ENCODE peak calls at places on chromosomes 5 and 9, in six cellular contexts. One of them, this sample, is unnamed.

GRCh38 chr5:134833340-134834032 is 12.3 kb upstream of the C5orf24 start:
- DNase-seq in mammary epithelial cell: no peak
- DNase-seq in MM.1S: no peak
- DNase-seq in PC-9: no peak
- DNase-seq in fibroblast of lung: peak
- DNase-seq in A549: no peak
- DNase-seq in this sample: peak

GRCh38 chr9:129826344-129826743 is 2.4 kb upstream of the TOR1A start:
- DNase-seq in PC-9: no peak
- DNase-seq in mammary epithelial cell: no peak
- DNase-seq in A549: no peak
- DNase-seq in fibroblast of lung: no peak
- DNase-seq in MM.1S: no peak
- DNase-seq in this sample: no peak

GRCh38 chr5:14439087-14439841 is 142.3 kb upstream of the OTULINL start:
- DNase-seq in fibroblast of lung: no peak
- DNase-seq in A549: no peak
- DNase-seq in mammary epithelial cell: no peak
- DNase-seq in MM.1S: no peak
- DNase-seq in PC-9: no peak
- DNase-seq in this sample: no peak

GRCh38 chr9:69012690-69013403 is 1.1 kb downstream of the PRKACG start:
- DNase-seq in PC-9: no peak
- DNase-seq in MM.1S: no peak
- DNase-seq in mammary epithelial cell: no peak
- DNase-seq in fibroblast of lung: no peak
- DNase-seq in A549: no peak
- DNase-seq in this sample: no peak

GRCh38 chr5:134252671-134253070 is 26.8 kb upstream of the PPP2CA start:
- DNase-seq in fibroblast of lung: peak
- DNase-seq in A549: peak
- DNase-seq in mammary epithelial cell: peak
- DNase-seq in PC-9: peak
- DNase-seq in MM.1S: no peak
- DNase-seq in this sample: peak

GRCh38 chr9:121824651-121825480 is 173.4 kb downstream of the DAB2IP start:
- DNase-seq in A549: no peak
- DNase-seq in MM.1S: no peak
- DNase-seq in mammary epithelial cell: no peak
- DNase-seq in PC-9: no peak
- DNase-seq in fibroblast of lung: no peak
- DNase-seq in this sample: no peak

GRCh38 chr5:95641803-95642220 is 4.8 kb upstream of the RFESD start:
- DNase-seq in A549: no peak
- DNase-seq in MM.1S: no peak
- DNase-seq in PC-9: no peak
- DNase-seq in mammary epithelial cell: no peak
- DNase-seq in fibroblast of lung: peak
- DNase-seq in this sample: no peak

GRCh38 chr5:124755565-124755964 is 9.1 kb upstream of the ZNF608 start:
- DNase-seq in A549: peak
- DNase-seq in fibroblast of lung: peak
- DNase-seq in mammary epithelial cell: no peak
- DNase-seq in MM.1S: no peak
- DNase-seq in PC-9: no peak
- DNase-seq in this sample: peak

GRCh38 chr9:129703667-129704355 is 38.4 kb downstream of the PRRX2 start:
- DNase-seq in fibroblast of lung: peak
- DNase-seq in MM.1S: no peak
- DNase-seq in A549: no peak
- DNase-seq in mammary epithelial cell: no peak
- DNase-seq in PC-9: no peak
- DNase-seq in this sample: peak

DNA sequence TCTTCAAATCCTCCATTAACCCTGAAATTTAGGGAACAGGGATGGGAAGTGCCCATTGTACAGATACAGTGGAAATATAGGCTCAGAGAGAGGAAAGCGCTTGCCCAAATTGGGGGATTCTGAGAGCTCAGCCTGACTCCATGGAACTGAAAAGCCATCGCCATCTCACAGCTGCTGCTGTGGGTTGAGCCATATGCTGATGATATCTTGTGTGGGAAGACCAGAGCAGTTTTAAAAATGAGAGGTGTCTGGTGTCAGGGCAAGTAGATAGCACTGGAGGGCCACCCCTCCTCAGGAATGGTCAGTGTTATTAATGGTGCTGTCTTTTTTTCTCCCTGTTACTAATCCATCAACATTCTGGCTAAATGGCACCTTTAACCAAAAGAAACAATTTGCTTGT is 50.9 kb upstream of the C5orf58 start:
- DNase-seq in MM.1S: no peak
- DNase-seq in PC-9: no peak
- DNase-seq in A549: no peak
- DNase-seq in mammary epithelial cell: no peak
- DNase-seq in fibroblast of lung: peak
- DNase-seq in this sample: peak
- H3K4me2 ChIP-seq in MM.1S: no peak
- H3K4me2 ChIP-seq in PC-9: no peak
- H3K4me2 ChIP-seq in A549: no peak
- H3K4me2 ChIP-seq in mammary epithelial cell: no peak
- H3K4me2 ChIP-seq in fibroblast of lung: no peak
- H3K4me2 ChIP-seq in this sample: no peak

GRCh38 chr5:158899792-158900191 is 199.9 kb downstream of the EBF1 start:
- DNase-seq in PC-9: no peak
- DNase-seq in mammary epithelial cell: no peak
- DNase-seq in fibroblast of lung: no peak
- DNase-seq in MM.1S: no peak
- DNase-seq in A549: no peak
- DNase-seq in this sample: no peak
- H3K4me2 ChIP-seq in PC-9: no peak
- H3K4me2 ChIP-seq in mammary epithelial cell: no peak
- H3K4me2 ChIP-seq in fibroblast of lung: no peak
- H3K4me2 ChIP-seq in MM.1S: no peak
- H3K4me2 ChIP-seq in A549: no peak
- H3K4me2 ChIP-seq in this sample: no peak

GRCh38 chr5:143262393-143263174 is 140.9 kb downstream of the NR3C1 start:
- DNase-seq in fibroblast of lung: peak
- DNase-seq in mammary epithelial cell: peak
- DNase-seq in PC-9: no peak
- DNase-seq in A549: no peak
- DNase-seq in MM.1S: peak
- DNase-seq in this sample: peak
- H3K4me2 ChIP-seq in fibroblast of lung: peak
- H3K4me2 ChIP-seq in mammary epithelial cell: peak
- H3K4me2 ChIP-seq in PC-9: peak
- H3K4me2 ChIP-seq in A549: peak
- H3K4me2 ChIP-seq in MM.1S: peak
- H3K4me2 ChIP-seq in this sample: peak

DNA sequence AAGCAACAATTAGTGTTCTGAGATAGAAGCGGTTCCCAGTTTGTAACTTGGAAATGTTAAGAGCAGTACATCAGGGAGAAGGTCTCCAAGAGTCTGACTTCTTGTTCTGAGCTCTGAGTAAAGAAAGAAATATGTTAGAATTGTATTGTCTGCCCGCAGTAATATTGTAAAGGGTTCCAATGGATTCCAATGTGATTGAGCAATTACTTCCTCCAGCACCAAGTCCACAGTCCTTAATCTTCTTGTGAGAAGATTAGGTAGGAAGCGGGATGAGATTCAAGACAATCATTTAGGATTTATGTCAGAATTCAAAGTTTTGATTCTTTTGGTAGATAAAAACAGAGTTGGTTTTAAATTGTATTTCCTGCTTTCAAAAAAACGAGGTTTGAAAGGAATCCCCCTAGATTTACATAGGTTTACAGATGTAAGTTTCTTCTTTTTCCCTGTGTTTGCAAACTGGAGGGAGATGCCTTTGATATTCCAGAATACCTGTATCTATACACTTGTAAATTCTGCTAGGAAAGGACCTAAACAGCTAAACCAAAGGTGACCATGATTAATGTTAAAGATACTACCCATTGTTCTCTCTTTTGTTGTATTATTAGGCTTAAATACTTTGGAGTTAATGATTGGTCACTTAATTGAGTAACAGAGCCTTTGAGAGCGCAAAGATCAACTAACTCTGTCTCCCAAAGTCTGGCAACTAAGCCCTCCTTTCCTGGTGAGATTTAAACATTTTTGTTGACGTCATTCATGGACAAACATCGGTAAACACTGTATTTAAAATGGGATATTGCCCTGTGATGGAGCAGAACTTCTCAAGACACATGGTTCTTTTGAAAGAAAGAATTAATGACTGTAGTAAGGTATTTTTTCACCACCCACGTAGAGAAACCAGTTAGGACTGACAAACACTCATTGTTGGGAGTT is 4.3 kb downstream of the VCAN start:
- DNase-seq in PC-9: no peak
- DNase-seq in fibroblast of lung: peak
- DNase-seq in MM.1S: no peak
- DNase-seq in A549: no peak
- DNase-seq in mammary epithelial cell: peak
- DNase-seq in this sample: peak
- H3K4me2 ChIP-seq in PC-9: no peak
- H3K4me2 ChIP-seq in fibroblast of lung: peak
- H3K4me2 ChIP-seq in MM.1S: no peak
- H3K4me2 ChIP-seq in A549: peak
- H3K4me2 ChIP-seq in mammary epithelial cell: peak
- H3K4me2 ChIP-seq in this sample: peak